ENCODE peak calls at places on chromosomes 7 and 10, in nine cellular contexts. S, D, Z, F, Y, E, A, Q and P are unnamed samples.

GRCh38 chr10:110074298-110074697 is 66.5 kb downstream of the ADD3 start:
- DNase-seq in Q (peak), Y (no peak), Z (no peak), F (no peak), S (no peak), E (no peak), A (no peak), D (peak), P (no peak)

GRCh38 chr10:61629594-61629993 is 33.1 kb upstream of the CABCOCO1 start:
- DNase-seq in S (no peak), Y (no peak), F (no peak), Q (no peak), Z (no peak), D (no peak), E (no peak), A (no peak), P (no peak)

GRCh38 chr7:51230324-51230625 is 86.3 kb downstream of the COBL start:
- DNase-seq in Q (no peak), Y (no peak), Z (no peak), F (no peak), S (no peak), A (no peak), E (no peak), D (no peak), P (no peak)

GRCh38 chr7:3899559-3899991 is 598.5 kb downstream of the SDK1 start:
- DNase-seq in E (no peak), Y (no peak), Z (no peak), A (no peak), S (no peak), Q (no peak), F (no peak), D (no peak), P (no peak)

GRCh38 chr10:128695326-128695725 is 569.1 kb upstream of the MKI67 start:
- DNase-seq in S (no peak), Y (no peak), E (no peak), Z (no peak), F (no peak), D (no peak), Q (no peak), A (no peak), P (no peak)

GRCh38 chr7:47247132-47247531 is 334.8 kb downstream of the TNS3 start:
- DNase-seq in A (no peak), Q (no peak), S (no peak), F (no peak), Y (no peak), Z (no peak), D (no peak), E (no peak), P (no peak)

GRCh38 chr10:14742815-14743214 is 31.9 kb downstream of the FAM107B start:
- DNase-seq in Z (no peak), A (no peak), F (no peak), D (peak), E (no peak), Q (no peak), Y (no peak), S (no peak), P (peak)

GRCh38 chr7:104900525-104900924 is 113.5 kb upstream of the KMT2E start:
- DNase-seq in A (no peak), Y (no peak), Z (no peak), F (no peak), Q (no peak), D (no peak), E (no peak), S (no peak), P (no peak)

GRCh38 chr7:92158660-92159575 is 20.0 kb downstream of the LRRD1 start:
- DNase-seq in A (no peak), Z (peak), S (no peak), F (no peak), Q (peak), E (no peak), Y (no peak), D (no peak), P (no peak)

GRCh38 chr7:80047032-80047431 is 87.6 kb upstream of the GNAI1 start:
- DNase-seq in Z (no peak), Q (no peak), F (no peak), D (no peak), S (no peak), E (no peak), A (no peak), Y (no peak), P (no peak)